ENCODE peak calls at places on chromosomes 4 and X, in five cellular contexts. One of them, this sample, is unnamed.

GRCh38 chr4:89222171-89222570 is 85.4 kb downstream of the GPRIN3 start:
- DNase-seq in K562: no peak
- DNase-seq in A549: no peak
- DNase-seq in RWPE1: no peak
- DNase-seq in IMR-90: no peak
- DNase-seq in this sample: no peak

GRCh38 chrX:119758682-119759332 is 419 bp downstream of the SOWAHD start:
- DNase-seq in K562: peak; percentile 29
- DNase-seq in A549: no peak
- DNase-seq in RWPE1: no peak
- DNase-seq in IMR-90: no peak
- DNase-seq in this sample: peak; percentile 4

GRCh38 chr4:88457307-88458090 is 580 bp downstream of the HERC5 start:
- DNase-seq in K562: no peak
- DNase-seq in A549: no peak
- DNase-seq in RWPE1: peak; percentile 45
- DNase-seq in IMR-90: no peak
- DNase-seq in this sample: peak; percentile 52

GRCh38 chr4:124304936-124305335 is 407.6 kb downstream of the ANKRD50 start:
- DNase-seq in K562: no peak
- DNase-seq in A549: no peak
- DNase-seq in RWPE1: no peak
- DNase-seq in IMR-90: no peak
- DNase-seq in this sample: no peak

GRCh38 chr4:76831475-76832390 is 66.2 kb downstream of the SOWAHB start:
- DNase-seq in K562: no peak
- DNase-seq in A549: no peak
- DNase-seq in RWPE1: no peak
- DNase-seq in IMR-90: peak; percentile 55
- DNase-seq in this sample: no peak

GRCh38 chr4:76198411-76199237 is 15.0 kb downstream of the SCARB2 start:
- DNase-seq in K562: peak; percentile 70
- DNase-seq in A549: peak; percentile 12
- DNase-seq in RWPE1: peak; percentile 46
- DNase-seq in IMR-90: peak; percentile 89
- DNase-seq in this sample: peak; percentile 59

GRCh38 chr4:111174331-111174730 is 551.5 kb upstream of the PITX2 start:
- DNase-seq in K562: no peak
- DNase-seq in A549: no peak
- DNase-seq in RWPE1: no peak
- DNase-seq in IMR-90: no peak
- DNase-seq in this sample: no peak

GRCh38 chr4:138669479-138670165 is 346.0 kb upstream of the NOCT start:
- DNase-seq in K562: no peak
- DNase-seq in A549: no peak
- DNase-seq in RWPE1: no peak
- DNase-seq in IMR-90: peak; percentile 99
- DNase-seq in this sample: no peak

GRCh38 chr4:143240920-143241319 is 56.2 kb downstream of the USP38 start:
- DNase-seq in K562: peak; percentile 8
- DNase-seq in A549: no peak
- DNase-seq in RWPE1: no peak
- DNase-seq in IMR-90: peak; percentile 22
- DNase-seq in this sample: no peak

GRCh38 chr4:142656178-142656577 is 189.9 kb downstream of the INPP4B start:
- DNase-seq in K562: no peak
- DNase-seq in A549: peak; percentile 30
- DNase-seq in RWPE1: no peak
- DNase-seq in IMR-90: no peak
- DNase-seq in this sample: no peak

GRCh38 chr4:7206385-7206784 is 14.0 kb downstream of the SORCS2 start:
- DNase-seq in K562: peak; percentile 27
- DNase-seq in A549: peak; percentile 41
- DNase-seq in RWPE1: no peak
- DNase-seq in IMR-90: peak; percentile 76
- DNase-seq in this sample: no peak

GRCh38 chr4:26404597-26405323 is 83.9 kb downstream of the RBPJ start:
- DNase-seq in K562: no peak
- DNase-seq in A549: no peak
- DNase-seq in RWPE1: no peak
- DNase-seq in IMR-90: no peak
- DNase-seq in this sample: no peak
- TF ChIP-seq CTCF in K562: no peak
- TF ChIP-seq CTCF in A549: no peak
- TF ChIP-seq CTCF in RWPE1: no peak
- TF ChIP-seq CTCF in IMR-90: no peak
- TF ChIP-seq CTCF in this sample: no peak

DNA sequence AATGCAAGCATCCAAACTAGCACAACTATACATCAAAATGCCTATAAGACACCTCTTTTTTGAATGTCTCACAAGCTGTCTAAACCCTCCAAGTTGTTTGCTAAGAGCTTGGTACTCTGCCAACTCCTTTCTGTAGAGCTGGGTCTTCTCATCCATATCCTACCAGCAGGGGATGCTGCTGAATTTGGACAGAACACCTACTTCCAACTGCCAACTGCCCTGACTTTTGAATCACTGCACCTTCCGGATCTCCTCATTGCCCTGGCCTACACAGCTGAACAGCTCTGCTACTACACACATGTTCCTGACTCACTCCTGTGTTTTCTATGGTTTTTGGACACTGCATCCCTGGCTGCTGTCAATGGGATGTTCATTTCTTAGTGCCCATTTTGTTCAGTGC is 18.7 kb downstream of the FAM184B start:
- DNase-seq in K562: peak; percentile 37
- DNase-seq in A549: peak; percentile 24
- DNase-seq in RWPE1: no peak
- DNase-seq in IMR-90: peak; percentile 58
- DNase-seq in this sample: no peak
- TF ChIP-seq CTCF in K562: peak; percentile 51
- TF ChIP-seq CTCF in A549: peak; percentile 7
- TF ChIP-seq CTCF in RWPE1: no peak
- TF ChIP-seq CTCF in IMR-90: peak; percentile 41
- TF ChIP-seq CTCF in this sample: no peak

GRCh38 chr4:152356428-152357034 is 179.4 kb downstream of the FBXW7 start:
- DNase-seq in K562: no peak
- DNase-seq in A549: no peak
- DNase-seq in RWPE1: no peak
- DNase-seq in IMR-90: peak; percentile 21
- DNase-seq in this sample: no peak
- TF ChIP-seq CTCF in K562: peak; percentile 34
- TF ChIP-seq CTCF in A549: peak; percentile 24
- TF ChIP-seq CTCF in RWPE1: peak; percentile 28
- TF ChIP-seq CTCF in IMR-90: peak; percentile 5
- TF ChIP-seq CTCF in this sample: no peak

DNA sequence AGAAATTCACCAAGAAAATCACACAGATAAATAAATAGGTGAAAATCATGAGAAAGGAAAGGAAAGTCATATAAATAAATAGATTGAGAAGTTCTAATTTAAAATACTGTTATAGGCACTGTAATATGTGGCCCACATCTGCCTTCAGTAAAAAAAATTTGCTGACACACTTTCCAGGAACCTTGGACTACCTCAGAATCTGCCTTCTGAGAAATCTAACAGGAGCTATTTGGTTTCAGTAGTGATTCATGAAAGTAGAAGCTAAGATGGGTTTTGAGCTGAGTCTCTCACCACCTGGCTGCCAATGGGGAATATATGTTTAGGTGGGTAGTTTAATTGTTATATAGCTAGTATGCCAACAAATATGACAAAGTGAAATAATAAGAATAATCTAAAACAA is 810.0 kb downstream of the RAB28 start:
- DNase-seq in K562: no peak
- DNase-seq in A549: no peak
- DNase-seq in RWPE1: no peak
- DNase-seq in IMR-90: no peak
- DNase-seq in this sample: no peak
- TF ChIP-seq CTCF in K562: no peak
- TF ChIP-seq CTCF in A549: no peak
- TF ChIP-seq CTCF in RWPE1: no peak
- TF ChIP-seq CTCF in IMR-90: no peak
- TF ChIP-seq CTCF in this sample: no peak

DNA sequence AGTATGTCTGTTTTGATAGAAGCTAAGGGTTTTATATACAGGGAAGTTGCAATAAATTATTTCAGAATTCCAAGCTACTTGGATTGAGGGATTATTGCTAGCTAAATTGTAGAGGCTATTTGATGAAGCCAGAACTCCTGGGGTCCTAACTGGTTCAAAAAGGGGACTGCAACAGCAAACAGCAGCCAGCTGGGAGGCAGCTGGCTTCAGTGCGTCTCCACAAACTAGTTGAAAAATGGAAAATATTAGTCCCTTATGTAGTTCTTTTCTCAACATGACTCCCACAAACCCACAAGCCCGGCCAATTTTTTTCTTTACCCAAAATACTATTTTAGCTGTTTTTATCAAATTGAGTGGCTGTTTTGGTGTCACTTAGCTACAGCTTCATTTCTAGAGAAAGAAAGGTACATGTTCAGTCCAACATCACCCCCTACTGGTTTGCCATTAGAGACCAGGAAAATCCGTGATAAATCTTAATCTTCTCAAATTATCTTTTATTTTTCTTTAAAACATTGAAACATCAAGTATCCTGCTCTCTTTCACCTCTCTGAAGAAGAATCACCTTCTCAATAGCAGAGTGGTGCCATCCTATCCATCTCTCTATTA is 97.2 kb downstream of the GUCY2F start:
- DNase-seq in K562: peak; percentile 20
- DNase-seq in A549: peak; percentile 11
- DNase-seq in RWPE1: no peak
- DNase-seq in IMR-90: peak; percentile 10
- DNase-seq in this sample: peak; percentile 6
- TF ChIP-seq CTCF in K562: peak; percentile 63
- TF ChIP-seq CTCF in A549: peak; percentile 46
- TF ChIP-seq CTCF in RWPE1: no peak
- TF ChIP-seq CTCF in IMR-90: peak; percentile 44
- TF ChIP-seq CTCF in this sample: peak; percentile 54

GRCh38 chrX:25191403-25191802 is 175.6 kb upstream of the ARX start:
- DNase-seq in K562: peak; percentile 2
- DNase-seq in A549: peak; percentile 1
- DNase-seq in RWPE1: no peak
- DNase-seq in IMR-90: no peak
- DNase-seq in this sample: no peak
- TF ChIP-seq CTCF in K562: peak; percentile 15
- TF ChIP-seq CTCF in A549: peak; percentile 12
- TF ChIP-seq CTCF in RWPE1: no peak
- TF ChIP-seq CTCF in IMR-90: no peak
- TF ChIP-seq CTCF in this sample: no peak

GRCh38 chrX:3280706-3281105 is 65.7 kb downstream of the MXRA5 start:
- DNase-seq in K562: no peak
- DNase-seq in A549: no peak
- DNase-seq in RWPE1: no peak
- DNase-seq in IMR-90: peak; percentile 53
- DNase-seq in this sample: no peak
- TF ChIP-seq CTCF in K562: no peak
- TF ChIP-seq CTCF in A549: no peak
- TF ChIP-seq CTCF in RWPE1: no peak
- TF ChIP-seq CTCF in IMR-90: no peak
- TF ChIP-seq CTCF in this sample: no peak

This sample was measured in endothelial cell.